ENCODE peak calls at places on chromosomes 2 and 18, in nine cellular contexts. W, J, A, D, L, O, P, Y and H are unnamed samples. For H3K4me1, the result is how much of the 10 kb centered on the place peaks cover.

GRCh38 chr2:215797676-215798075 is 215.7 kb downstream of the MREG start:
- DNase-seq in L (no peak), W (no peak), Y (no peak), P (no peak), O (no peak), J (no peak), D (no peak), A (no peak), H (no peak)

GRCh38 chr2:151634726-151635467 is 99.4 kb downstream of the NEB start:
- DNase-seq in J (no peak), A (no peak), L (no peak), O (no peak), D (no peak), P (no peak), Y (no peak), W (no peak), H (no peak)

GRCh38 chr18:65751145-65752085 is 603 bp downstream of the CDH7 start:
- DNase-seq in W (no peak), Y (no peak), O (no peak), D (no peak), L (no peak), J (no peak), A (peak), P (no peak), H (peak)

GRCh38 chr2:53880756-53881155 is 21.0 kb upstream of the GPR75 start:
- DNase-seq in W (no peak), O (no peak), A (no peak), L (peak), D (no peak), J (no peak), P (no peak), Y (no peak), H (no peak)

GRCh38 chr2:230225486-230225885 is at the start of gene SP140:
- DNase-seq in D (no peak), A (no peak), Y (no peak), O (peak), P (peak), L (no peak), W (no peak), J (peak), H (no peak)

GRCh38 chr18:62678847-62679535 is 36.4 kb upstream of the PHLPP1 start:
- DNase-seq in Y (no peak), J (no peak), O (no peak), A (peak), W (peak), L (no peak), D (no peak), P (no peak), H (no peak)

GRCh38 chr2:241507430-241508239 is 749 bp downstream of the STK25 start:
- DNase-seq in L (peak), A (peak), Y (no peak), J (no peak), D (peak), O (peak), P (peak), W (peak), H (peak)

GRCh38 chr18:37564796-37565137 is 831 bp downstream of the CELF4 start:
- DNase-seq in O (peak), P (no peak), Y (no peak), A (peak), L (peak), W (peak), J (peak), D (peak), H (no peak)

GRCh38 chr2:108988796-108989713 is at the start of gene EDAR:
- DNase-seq in Y (peak), O (peak), P (peak), J (no peak), L (peak), W (peak), A (peak), D (no peak), H (peak)

GRCh38 chr18:61992923-61993322 is 100.1 kb upstream of the RNF152 start:
- DNase-seq in A (no peak), O (no peak), J (no peak), D (no peak), W (no peak), Y (no peak), L (peak), P (no peak), H (no peak)

GRCh38 chr2:197191177-197191947 is 119.2 kb downstream of the ANKRD44 start:
- DNase-seq in J (no peak), P (peak), W (no peak), D (no peak), O (no peak), A (peak), L (peak), Y (peak), H (no peak)

GRCh38 chr2:39629646-39630045 is 36.1 kb upstream of the TMEM178A start:
- DNase-seq in W (no peak), A (no peak), Y (no peak), O (no peak), J (no peak), L (peak), P (no peak), D (no peak), H (no peak)

GRCh38 chr2:10555810-10556111 is 107.6 kb upstream of the ODC1 start:
- DNase-seq in L (no peak), W (no peak), A (no peak), Y (no peak), J (no peak), P (no peak), D (no peak), O (no peak), H (no peak)

GRCh38 chr2:51085679-51086078 is 53.7 kb upstream of the NRXN1 start:
- DNase-seq in L (no peak), J (no peak), Y (no peak), P (no peak), A (no peak), O (no peak), D (no peak), W (no peak), H (no peak)

DNA sequence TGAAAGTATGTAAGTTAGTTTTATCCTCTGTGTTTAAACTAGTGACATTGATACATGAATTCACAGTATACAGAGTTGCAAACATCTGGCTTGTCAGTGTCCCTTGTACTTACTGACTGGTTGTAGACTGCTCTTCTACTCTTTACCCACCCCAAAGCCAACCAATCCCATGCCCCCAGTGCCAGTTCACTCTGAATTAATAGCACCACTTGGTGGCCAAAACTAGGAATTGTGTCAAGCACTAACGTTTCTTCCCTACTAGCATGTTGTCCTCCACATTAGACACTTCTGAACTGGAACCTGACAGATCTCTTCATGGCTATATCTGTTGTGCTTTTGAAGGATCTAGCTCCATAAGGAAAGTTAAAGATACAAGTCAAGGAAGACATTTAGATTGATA is 27.2 kb upstream of the OTX1 start:
- DNase-seq in J (no peak), P (peak), L (peak), O (no peak), A (peak), D (no peak), W (peak), Y (peak), H (peak)
- TF ChIP-seq CTCF in J (no peak), P (peak), L (peak), O (no peak), A (peak), D (no peak), W (peak), Y (peak), H (peak)

GRCh38 chr2:179886-180285 is 83.9 kb downstream of the SH3YL1 start:
- DNase-seq in A (no peak), P (no peak), D (no peak), L (peak), W (no peak), J (no peak), Y (no peak), O (no peak), H (no peak)
- H3K4me1 ChIP-seq in A (under half), P (under half), D (under half), L (under half), W (under half), J (under half), Y (under half), O (under half), H (under half)

GRCh38 chr2:97754690-97755346 is 41.4 kb downstream of the ZAP70 start:
- DNase-seq in D (no peak), L (no peak), Y (no peak), W (no peak), P (no peak), J (no peak), O (no peak), A (no peak), H (no peak)
- H3K4me3 ChIP-seq in D (no peak), L (no peak), Y (no peak), W (no peak), P (no peak), J (no peak), O (no peak), A (no peak), H (no peak)

GRCh38 chr2:218435003-218435982 is 16.4 kb downstream of the VIL1 start:
- DNase-seq in J (peak), L (no peak), A (peak), P (no peak), D (no peak), O (peak), W (peak), Y (no peak), H (no peak)
- TF ChIP-seq CTCF in J (no peak), L (no peak), A (no peak), P (no peak), D (no peak), O (no peak), W (no peak), Y (no peak), H (no peak)

GRCh38 chr2:86301010-86301409 is 36.4 kb downstream of the REEP1 start:
- DNase-seq in Y (no peak), D (no peak), P (no peak), O (no peak), A (peak), J (peak), L (no peak), W (no peak), H (no peak)

GRCh38 chr2:86302320-86302719 is 35.1 kb downstream of the REEP1 start:
- DNase-seq in O (no peak), L (no peak), J (no peak), Y (no peak), A (no peak), P (no peak), D (no peak), W (no peak), H (no peak)

GRCh38 chr2:86300496-86300895 is 36.9 kb downstream of the REEP1 start:
- DNase-seq in P (no peak), Y (no peak), W (no peak), D (no peak), A (no peak), O (no peak), J (no peak), L (no peak), H (peak)

GRCh38 chr2:86304416-86304815 is 33.0 kb downstream of the REEP1 start:
- DNase-seq in L (no peak), J (no peak), D (no peak), Y (no peak), W (no peak), O (no peak), A (peak), P (no peak), H (no peak)

GRCh38 chr2:86301711-86302202 is 35.7 kb downstream of the REEP1 start:
- DNase-seq in J (no peak), Y (no peak), P (no peak), A (peak), D (no peak), L (no peak), W (no peak), O (no peak), H (no peak)
- H3K4me1 ChIP-seq in J (half or more), Y (under half), P (under half), A (under half), D (half or more), L (under half), W (under half), O (under half), H (under half)